ENCODE peak calls at places on chromosomes 4 and X, in nine cellular contexts. One of them, this sample, is unnamed.

GRCh38 chr4:124980276-124980752 is 267.8 kb upstream of the ANKRD50 start:
- DNase-seq in DMS153: no peak
- DNase-seq in retina: no peak
- DNase-seq in type B pancreatic cell: no peak
- DNase-seq in left ventricle myocardium inferior: no peak
- DNase-seq in NCI-H146: no peak
- DNase-seq in activated naive CD4-positive, alpha-beta T cell: no peak
- DNase-seq in CD4-positive, CD25-positive, alpha-beta regulatory T cell: no peak
- DNase-seq in cardiac muscle cell: peak
- DNase-seq in this sample: peak

GRCh38 chr4:136928957-136929411 is 603.3 kb downstream of the PCDH18 start:
- DNase-seq in DMS153: no peak
- DNase-seq in retina: no peak
- DNase-seq in type B pancreatic cell: no peak
- DNase-seq in left ventricle myocardium inferior: no peak
- DNase-seq in NCI-H146: no peak
- DNase-seq in activated naive CD4-positive, alpha-beta T cell: no peak
- DNase-seq in CD4-positive, CD25-positive, alpha-beta regulatory T cell: no peak
- DNase-seq in cardiac muscle cell: no peak
- DNase-seq in this sample: no peak

GRCh38 chrX:49072712-49073095 is 1.1 kb downstream of the PRAF2 start:
- DNase-seq in DMS153: no peak
- DNase-seq in retina: no peak
- DNase-seq in type B pancreatic cell: no peak
- DNase-seq in left ventricle myocardium inferior: no peak
- DNase-seq in NCI-H146: no peak
- DNase-seq in activated naive CD4-positive, alpha-beta T cell: no peak
- DNase-seq in CD4-positive, CD25-positive, alpha-beta regulatory T cell: no peak
- DNase-seq in cardiac muscle cell: no peak
- DNase-seq in this sample: no peak

GRCh38 chr4:107906458-107907100 is 24.8 kb upstream of the CYP2U1 start:
- DNase-seq in DMS153: no peak
- DNase-seq in retina: no peak
- DNase-seq in type B pancreatic cell: no peak
- DNase-seq in left ventricle myocardium inferior: no peak
- DNase-seq in NCI-H146: peak
- DNase-seq in activated naive CD4-positive, alpha-beta T cell: no peak
- DNase-seq in CD4-positive, CD25-positive, alpha-beta regulatory T cell: no peak
- DNase-seq in cardiac muscle cell: no peak
- DNase-seq in this sample: no peak

GRCh38 chrX:38473715-38474114 is 87.6 kb upstream of the TSPAN7 start:
- DNase-seq in DMS153: no peak
- DNase-seq in retina: no peak
- DNase-seq in type B pancreatic cell: no peak
- DNase-seq in left ventricle myocardium inferior: no peak
- DNase-seq in NCI-H146: no peak
- DNase-seq in activated naive CD4-positive, alpha-beta T cell: no peak
- DNase-seq in CD4-positive, CD25-positive, alpha-beta regulatory T cell: no peak
- DNase-seq in cardiac muscle cell: no peak
- DNase-seq in this sample: no peak

GRCh38 chr4:53098681-53099121 is 236.6 kb downstream of the RASL11B start:
- DNase-seq in DMS153: no peak
- DNase-seq in retina: no peak
- DNase-seq in type B pancreatic cell: no peak
- DNase-seq in left ventricle myocardium inferior: no peak
- DNase-seq in NCI-H146: no peak
- DNase-seq in activated naive CD4-positive, alpha-beta T cell: no peak
- DNase-seq in CD4-positive, CD25-positive, alpha-beta regulatory T cell: no peak
- DNase-seq in cardiac muscle cell: no peak
- DNase-seq in this sample: no peak

GRCh38 chr4:94905511-94905910 is 147.8 kb downstream of the BMPR1B start:
- DNase-seq in DMS153: no peak
- DNase-seq in retina: no peak
- DNase-seq in type B pancreatic cell: no peak
- DNase-seq in left ventricle myocardium inferior: no peak
- DNase-seq in NCI-H146: no peak
- DNase-seq in activated naive CD4-positive, alpha-beta T cell: no peak
- DNase-seq in CD4-positive, CD25-positive, alpha-beta regulatory T cell: no peak
- DNase-seq in cardiac muscle cell: no peak
- DNase-seq in this sample: no peak

GRCh38 chrX:41002021-41002420 is 83.2 kb upstream of the USP9X start:
- DNase-seq in DMS153: no peak
- DNase-seq in retina: peak
- DNase-seq in type B pancreatic cell: no peak
- DNase-seq in left ventricle myocardium inferior: no peak
- DNase-seq in NCI-H146: no peak
- DNase-seq in activated naive CD4-positive, alpha-beta T cell: no peak
- DNase-seq in CD4-positive, CD25-positive, alpha-beta regulatory T cell: no peak
- DNase-seq in cardiac muscle cell: no peak
- DNase-seq in this sample: no peak

GRCh38 chrX:116009348-116009747 is 161.2 kb upstream of the AGTR2 start:
- DNase-seq in DMS153: no peak
- DNase-seq in retina: no peak
- DNase-seq in type B pancreatic cell: no peak
- DNase-seq in left ventricle myocardium inferior: no peak
- DNase-seq in NCI-H146: no peak
- DNase-seq in activated naive CD4-positive, alpha-beta T cell: no peak
- DNase-seq in CD4-positive, CD25-positive, alpha-beta regulatory T cell: no peak
- DNase-seq in cardiac muscle cell: no peak
- DNase-seq in this sample: no peak

GRCh38 chr4:185833055-185833598 is 21.1 kb upstream of the SORBS2 start:
- DNase-seq in DMS153: no peak
- DNase-seq in retina: no peak
- DNase-seq in type B pancreatic cell: no peak
- DNase-seq in left ventricle myocardium inferior: no peak
- DNase-seq in NCI-H146: no peak
- DNase-seq in activated naive CD4-positive, alpha-beta T cell: no peak
- DNase-seq in CD4-positive, CD25-positive, alpha-beta regulatory T cell: no peak
- DNase-seq in cardiac muscle cell: no peak
- DNase-seq in this sample: no peak

GRCh38 chr4:169249214-169249973 is 21.4 kb downstream of the SH3RF1 start:
- DNase-seq in DMS153: no peak
- DNase-seq in retina: no peak
- DNase-seq in type B pancreatic cell: no peak
- DNase-seq in left ventricle myocardium inferior: no peak
- DNase-seq in NCI-H146: no peak
- DNase-seq in activated naive CD4-positive, alpha-beta T cell: no peak
- DNase-seq in CD4-positive, CD25-positive, alpha-beta regulatory T cell: no peak
- DNase-seq in cardiac muscle cell: no peak
- DNase-seq in this sample: no peak

GRCh38 chr4:68304731-68305130 is 45.2 kb downstream of the YTHDC1 start:
- DNase-seq in DMS153: no peak
- DNase-seq in retina: no peak
- DNase-seq in type B pancreatic cell: no peak
- DNase-seq in left ventricle myocardium inferior: no peak
- DNase-seq in NCI-H146: no peak
- DNase-seq in activated naive CD4-positive, alpha-beta T cell: no peak
- DNase-seq in CD4-positive, CD25-positive, alpha-beta regulatory T cell: no peak
- DNase-seq in cardiac muscle cell: peak
- DNase-seq in this sample: no peak

GRCh38 chr4:1608821-1609500 is 75.2 kb downstream of the FAM53A start:
- DNase-seq in DMS153: no peak
- DNase-seq in retina: peak
- DNase-seq in type B pancreatic cell: no peak
- DNase-seq in left ventricle myocardium inferior: no peak
- DNase-seq in NCI-H146: no peak
- DNase-seq in activated naive CD4-positive, alpha-beta T cell: no peak
- DNase-seq in CD4-positive, CD25-positive, alpha-beta regulatory T cell: no peak
- DNase-seq in cardiac muscle cell: no peak
- DNase-seq in this sample: no peak

GRCh38 chrX:118901991-118902390 is 72.4 kb upstream of the LONRF3 start:
- DNase-seq in DMS153: no peak
- DNase-seq in retina: no peak
- DNase-seq in type B pancreatic cell: no peak
- DNase-seq in left ventricle myocardium inferior: no peak
- DNase-seq in NCI-H146: no peak
- DNase-seq in activated naive CD4-positive, alpha-beta T cell: no peak
- DNase-seq in CD4-positive, CD25-positive, alpha-beta regulatory T cell: no peak
- DNase-seq in cardiac muscle cell: no peak
- DNase-seq in this sample: no peak

GRCh38 chr4:151325320-151326246 is at the start of gene SH3D19:
- DNase-seq in DMS153: peak
- DNase-seq in retina: peak
- DNase-seq in type B pancreatic cell: peak
- DNase-seq in left ventricle myocardium inferior: peak
- DNase-seq in NCI-H146: no peak
- DNase-seq in activated naive CD4-positive, alpha-beta T cell: no peak
- DNase-seq in CD4-positive, CD25-positive, alpha-beta regulatory T cell: no peak
- DNase-seq in cardiac muscle cell: peak
- DNase-seq in this sample: peak

GRCh38 chr4:55397024-55397520 is 1.3 kb downstream of the TMEM165 start:
- DNase-seq in DMS153: no peak
- DNase-seq in retina: peak
- DNase-seq in type B pancreatic cell: no peak
- DNase-seq in left ventricle myocardium inferior: no peak
- DNase-seq in NCI-H146: no peak
- DNase-seq in activated naive CD4-positive, alpha-beta T cell: no peak
- DNase-seq in CD4-positive, CD25-positive, alpha-beta regulatory T cell: no peak
- DNase-seq in cardiac muscle cell: no peak
- DNase-seq in this sample: no peak

GRCh38 chrX:40174594-40175415 is 77.0 kb upstream of the BCOR start:
- DNase-seq in DMS153: no peak
- DNase-seq in retina: peak
- DNase-seq in type B pancreatic cell: peak
- DNase-seq in left ventricle myocardium inferior: no peak
- DNase-seq in NCI-H146: peak
- DNase-seq in activated naive CD4-positive, alpha-beta T cell: peak
- DNase-seq in CD4-positive, CD25-positive, alpha-beta regulatory T cell: no peak
- DNase-seq in cardiac muscle cell: peak
- DNase-seq in this sample: peak

GRCh38 chrX:74931214-74931613 is 6.0 kb upstream of the NEXMIF start:
- DNase-seq in DMS153: no peak
- DNase-seq in retina: peak
- DNase-seq in type B pancreatic cell: no peak
- DNase-seq in left ventricle myocardium inferior: no peak
- DNase-seq in NCI-H146: no peak
- DNase-seq in activated naive CD4-positive, alpha-beta T cell: no peak
- DNase-seq in CD4-positive, CD25-positive, alpha-beta regulatory T cell: no peak
- DNase-seq in cardiac muscle cell: peak
- DNase-seq in this sample: no peak